ENCODE peak calls at places on chromosomes 6 and 20, in ten cellular contexts. One of them, this sample, is unnamed. For H3K4me1, the result is how much of the 10 kb centered on the place peaks cover.

GRCh38 chr6:163634514-163635171 is 220.1 kb downstream of the QKI start:
- DNase-seq in keratinocyte: no peak
- DNase-seq in lower lobe of right lung: no peak
- DNase-seq in transverse colon: no peak
- DNase-seq in psoas muscle: no peak
- DNase-seq in H9: peak
- DNase-seq in HepG2: no peak
- DNase-seq in MM.1S: no peak
- DNase-seq in A549: no peak
- DNase-seq in fibroblast of lung: no peak
- DNase-seq in this sample: no peak

GRCh38 chr20:17026346-17026745 is 200.5 kb upstream of the PCSK2 start:
- DNase-seq in A549: no peak
- DNase-seq in lower lobe of right lung: no peak
- DNase-seq in psoas muscle: no peak
- DNase-seq in keratinocyte: no peak
- DNase-seq in transverse colon: no peak
- DNase-seq in H9: no peak
- DNase-seq in fibroblast of lung: peak
- DNase-seq in HepG2: no peak
- DNase-seq in MM.1S: no peak
- DNase-seq in this sample: no peak

GRCh38 chr20:50247196-50248094 is 56.8 kb downstream of the CEBPB start:
- DNase-seq in keratinocyte: no peak
- DNase-seq in transverse colon: no peak
- DNase-seq in psoas muscle: peak
- DNase-seq in H9: no peak
- DNase-seq in MM.1S: no peak
- DNase-seq in A549: no peak
- DNase-seq in lower lobe of right lung: no peak
- DNase-seq in fibroblast of lung: no peak
- DNase-seq in HepG2: no peak
- DNase-seq in this sample: no peak

GRCh38 chr6:3748208-3748701 is 3.3 kb downstream of the PXDC1 start:
- DNase-seq in lower lobe of right lung: peak
- DNase-seq in MM.1S: peak
- DNase-seq in A549: peak
- DNase-seq in HepG2: peak
- DNase-seq in keratinocyte: no peak
- DNase-seq in fibroblast of lung: peak
- DNase-seq in psoas muscle: peak
- DNase-seq in transverse colon: peak
- DNase-seq in H9: peak
- DNase-seq in this sample: peak

GRCh38 chr20:46305973-46306360 is 2.3 kb downstream of the CDH22 start:
- DNase-seq in HepG2: no peak
- DNase-seq in psoas muscle: no peak
- DNase-seq in fibroblast of lung: no peak
- DNase-seq in lower lobe of right lung: no peak
- DNase-seq in H9: no peak
- DNase-seq in keratinocyte: no peak
- DNase-seq in transverse colon: no peak
- DNase-seq in MM.1S: no peak
- DNase-seq in A549: no peak
- DNase-seq in this sample: no peak

GRCh38 chr20:58579069-58579818 is 64.0 kb upstream of the APCDD1L start:
- DNase-seq in transverse colon: no peak
- DNase-seq in HepG2: no peak
- DNase-seq in keratinocyte: no peak
- DNase-seq in A549: no peak
- DNase-seq in H9: no peak
- DNase-seq in lower lobe of right lung: no peak
- DNase-seq in MM.1S: no peak
- DNase-seq in psoas muscle: no peak
- DNase-seq in fibroblast of lung: no peak
- DNase-seq in this sample: no peak

GRCh38 chr6:117375446-117375845 is 50.3 kb downstream of the ROS1 start:
- DNase-seq in fibroblast of lung: no peak
- DNase-seq in HepG2: no peak
- DNase-seq in psoas muscle: no peak
- DNase-seq in H9: no peak
- DNase-seq in lower lobe of right lung: no peak
- DNase-seq in transverse colon: no peak
- DNase-seq in A549: no peak
- DNase-seq in keratinocyte: no peak
- DNase-seq in MM.1S: no peak
- DNase-seq in this sample: no peak

GRCh38 chr6:157269261-157269794 is 54.0 kb downstream of the TMEM242 start:
- DNase-seq in transverse colon: peak
- DNase-seq in H9: peak
- DNase-seq in HepG2: no peak
- DNase-seq in MM.1S: no peak
- DNase-seq in fibroblast of lung: peak
- DNase-seq in psoas muscle: peak
- DNase-seq in A549: no peak
- DNase-seq in lower lobe of right lung: no peak
- DNase-seq in keratinocyte: no peak
- DNase-seq in this sample: peak

GRCh38 chr6:54085526-54085925 is 25.7 kb upstream of the MLIP start:
- DNase-seq in MM.1S: no peak
- DNase-seq in H9: no peak
- DNase-seq in psoas muscle: no peak
- DNase-seq in A549: peak
- DNase-seq in HepG2: no peak
- DNase-seq in transverse colon: no peak
- DNase-seq in fibroblast of lung: peak
- DNase-seq in keratinocyte: no peak
- DNase-seq in lower lobe of right lung: no peak
- DNase-seq in this sample: no peak

GRCh38 chr6:53894086-53894485 is 99.3 kb downstream of the LRRC1 start:
- DNase-seq in fibroblast of lung: peak
- DNase-seq in transverse colon: peak
- DNase-seq in keratinocyte: peak
- DNase-seq in psoas muscle: no peak
- DNase-seq in MM.1S: peak
- DNase-seq in lower lobe of right lung: no peak
- DNase-seq in HepG2: no peak
- DNase-seq in A549: no peak
- DNase-seq in H9: no peak
- DNase-seq in this sample: no peak

GRCh38 chr6:43770417-43771209 is 602 bp downstream of the VEGFA start:
- DNase-seq in H9: no peak
- DNase-seq in lower lobe of right lung: peak
- DNase-seq in A549: peak
- DNase-seq in psoas muscle: peak
- DNase-seq in fibroblast of lung: peak
- DNase-seq in HepG2: peak
- DNase-seq in transverse colon: peak
- DNase-seq in MM.1S: peak
- DNase-seq in keratinocyte: no peak
- DNase-seq in this sample: peak

GRCh38 chr6:168088161-168089106 is 9.4 kb upstream of the FRMD1 start:
- DNase-seq in MM.1S: no peak
- DNase-seq in A549: no peak
- DNase-seq in H9: peak
- DNase-seq in psoas muscle: peak
- DNase-seq in keratinocyte: no peak
- DNase-seq in lower lobe of right lung: peak
- DNase-seq in transverse colon: peak
- DNase-seq in fibroblast of lung: peak
- DNase-seq in HepG2: peak
- DNase-seq in this sample: no peak

GRCh38 chr20:62554214-62554897 is 78.6 kb upstream of the GATA5 start:
- DNase-seq in A549: no peak
- DNase-seq in fibroblast of lung: no peak
- DNase-seq in psoas muscle: no peak
- DNase-seq in transverse colon: no peak
- DNase-seq in lower lobe of right lung: no peak
- DNase-seq in MM.1S: no peak
- DNase-seq in keratinocyte: no peak
- DNase-seq in H9: no peak
- DNase-seq in HepG2: no peak
- DNase-seq in this sample: no peak
- H3K4me1 ChIP-seq in A549: under half
- H3K4me1 ChIP-seq in fibroblast of lung: under half
- H3K4me1 ChIP-seq in psoas muscle: under half
- H3K4me1 ChIP-seq in transverse colon: under half
- H3K4me1 ChIP-seq in lower lobe of right lung: under half
- H3K4me1 ChIP-seq in MM.1S: under half
- H3K4me1 ChIP-seq in keratinocyte: under half
- H3K4me1 ChIP-seq in H9: under half
- H3K4me1 ChIP-seq in HepG2: under half
- H3K4me1 ChIP-seq in this sample: under half

GRCh38 chr20:48350291-48350988 is 477.4 kb downstream of the PREX1 start:
- DNase-seq in transverse colon: no peak
- DNase-seq in psoas muscle: no peak
- DNase-seq in fibroblast of lung: no peak
- DNase-seq in lower lobe of right lung: no peak
- DNase-seq in keratinocyte: no peak
- DNase-seq in H9: peak
- DNase-seq in MM.1S: no peak
- DNase-seq in A549: peak
- DNase-seq in HepG2: peak
- DNase-seq in this sample: no peak
- TF ChIP-seq CTCF in transverse colon: no peak
- TF ChIP-seq CTCF in psoas muscle: peak
- TF ChIP-seq CTCF in fibroblast of lung: no peak
- TF ChIP-seq CTCF in lower lobe of right lung: no peak
- TF ChIP-seq CTCF in keratinocyte: peak
- TF ChIP-seq CTCF in H9: peak
- TF ChIP-seq CTCF in MM.1S: peak
- TF ChIP-seq CTCF in A549: peak
- TF ChIP-seq CTCF in HepG2: peak
- TF ChIP-seq CTCF in this sample: peak

DNA sequence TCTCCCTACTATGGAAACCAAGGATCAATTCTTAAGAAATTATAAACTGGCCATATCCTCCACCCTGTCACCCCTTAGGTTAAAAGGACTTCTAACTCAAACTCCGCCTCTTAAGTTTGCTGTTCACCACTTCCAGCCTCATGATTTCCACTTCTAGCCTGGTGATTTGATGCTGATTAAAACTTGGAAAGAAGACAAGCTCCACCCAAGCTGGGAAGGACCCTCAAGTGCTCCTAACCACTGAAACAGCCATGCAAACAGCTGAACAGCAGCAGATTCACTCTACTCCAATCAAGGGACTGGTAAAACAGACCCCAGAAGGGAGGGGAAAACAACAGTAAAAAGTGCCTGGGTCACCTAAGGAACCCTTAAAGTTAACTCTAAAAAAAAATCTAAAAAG is 10.3 kb downstream of the LCA5 start:
- DNase-seq in lower lobe of right lung: no peak
- DNase-seq in psoas muscle: no peak
- DNase-seq in HepG2: no peak
- DNase-seq in MM.1S: no peak
- DNase-seq in transverse colon: no peak
- DNase-seq in H9: no peak
- DNase-seq in keratinocyte: no peak
- DNase-seq in fibroblast of lung: no peak
- DNase-seq in A549: no peak
- DNase-seq in this sample: no peak
- H3K4me1 ChIP-seq in lower lobe of right lung: under half
- H3K4me1 ChIP-seq in psoas muscle: under half
- H3K4me1 ChIP-seq in HepG2: under half
- H3K4me1 ChIP-seq in MM.1S: under half
- H3K4me1 ChIP-seq in transverse colon: under half
- H3K4me1 ChIP-seq in H9: under half
- H3K4me1 ChIP-seq in keratinocyte: under half
- H3K4me1 ChIP-seq in fibroblast of lung: under half
- H3K4me1 ChIP-seq in A549: under half
- H3K4me1 ChIP-seq in this sample: under half

DNA sequence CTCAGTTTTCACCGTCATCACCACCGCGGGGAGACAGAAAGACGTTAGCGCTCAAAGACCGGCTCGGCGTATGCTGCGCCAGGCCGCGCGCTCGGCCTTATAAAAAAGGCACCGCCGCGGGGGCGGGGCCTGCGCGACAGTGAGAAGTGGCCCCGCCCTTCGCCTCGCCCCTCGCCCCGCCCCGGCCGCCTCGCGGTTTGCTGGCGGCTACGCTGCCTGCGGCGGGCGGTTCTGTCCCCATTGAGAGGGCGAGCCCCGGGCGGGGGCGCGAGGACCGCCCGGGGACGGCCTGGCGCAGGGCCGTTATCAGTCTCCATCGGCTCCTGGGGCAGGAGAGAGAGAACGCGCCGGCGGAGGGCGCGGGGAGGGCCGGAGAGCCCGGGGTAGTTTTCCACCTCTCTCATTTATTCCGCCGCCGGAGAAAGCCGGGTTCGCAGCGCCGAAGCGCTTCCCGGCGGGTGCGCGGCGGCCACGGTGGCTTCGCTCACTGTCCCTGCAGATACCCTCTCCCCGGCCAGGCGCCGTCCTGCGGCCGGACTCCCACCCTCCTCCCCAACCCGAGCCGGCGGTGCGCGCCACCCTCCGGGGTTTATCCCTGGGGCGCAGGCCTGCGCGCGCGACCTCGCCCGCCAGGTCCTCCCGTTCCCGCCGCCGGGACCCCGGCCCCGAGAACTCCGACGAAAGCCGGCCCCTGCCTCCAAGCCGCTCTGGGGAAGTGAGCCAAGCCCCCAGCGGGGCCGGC is 122.5 kb upstream of the SLC2A12 start:
- DNase-seq in keratinocyte: no peak
- DNase-seq in HepG2: peak
- DNase-seq in A549: peak
- DNase-seq in lower lobe of right lung: peak
- DNase-seq in psoas muscle: peak
- DNase-seq in H9: peak
- DNase-seq in MM.1S: peak
- DNase-seq in fibroblast of lung: peak
- DNase-seq in transverse colon: peak
- DNase-seq in this sample: peak
- TF ChIP-seq CTCF in keratinocyte: peak
- TF ChIP-seq CTCF in HepG2: peak
- TF ChIP-seq CTCF in A549: no peak
- TF ChIP-seq CTCF in lower lobe of right lung: no peak
- TF ChIP-seq CTCF in psoas muscle: peak
- TF ChIP-seq CTCF in H9: no peak
- TF ChIP-seq CTCF in MM.1S: no peak
- TF ChIP-seq CTCF in fibroblast of lung: no peak
- TF ChIP-seq CTCF in transverse colon: no peak
- TF ChIP-seq CTCF in this sample: no peak

This sample was measured in right lobe of liver.